ENCODE peak calls at places on chromosomes 5 and 9, in five cellular contexts. Q, Y, P, W and V are unnamed samples.

GRCh38 chr5:169200086-169200778 is 100.7 kb downstream of the SLIT3 start:
- DNase-seq in Y (no peak), W (no peak), P (no peak), Q (no peak), V (no peak)

GRCh38 chr5:178106556-178107239 is 6.6 kb upstream of the N4BP3 start:
- DNase-seq in Q (no peak), W (no peak), P (no peak), Y (no peak), V (no peak)

GRCh38 chr9:115225459-115226116 is 107.6 kb upstream of the TNC start:
- DNase-seq in Y (peak), Q (no peak), P (no peak), W (no peak), V (no peak)

GRCh38 chr9:135926402-135927194 is 19.3 kb upstream of the CAMSAP1 start:
- DNase-seq in Y (no peak), Q (peak), W (peak), P (no peak), V (no peak)

GRCh38 chr9:86099695-86100364 is 472 bp upstream of the GOLM1 start:
- DNase-seq in P (peak), Y (no peak), W (peak), Q (peak), V (peak)

GRCh38 chr5:10762776-10763500 is 1.9 kb upstream of the DAP start:
- DNase-seq in P (no peak), Q (no peak), W (no peak), Y (no peak), V (no peak)

GRCh38 chr5:173472164-173472563 is 143.9 kb upstream of the STC2 start:
- DNase-seq in W (peak), P (no peak), Q (peak), Y (peak), V (peak)

GRCh38 chr9:115945009-115945431 is 208.6 kb upstream of the PAPPA start:
- DNase-seq in Q (peak), W (no peak), Y (no peak), P (no peak), V (no peak)

GRCh38 chr9:105967798-105968197 is 273.5 kb downstream of the TMEM38B start:
- DNase-seq in W (no peak), P (no peak), Y (no peak), Q (no peak), V (no peak)

GRCh38 chr5:152246401-152246800 is 158.7 kb downstream of the NMUR2 start:
- DNase-seq in P (no peak), W (no peak), Q (no peak), Y (no peak), V (no peak)

GRCh38 chr5:67246108-67246507 is 49.5 kb upstream of the CD180 start:
- DNase-seq in P (peak), Q (peak), Y (no peak), W (peak), V (no peak)

GRCh38 chr9:132545578-132545977 is 36.8 kb upstream of the BARHL1 start:
- DNase-seq in Y (no peak), W (no peak), P (no peak), Q (no peak), V (no peak)

GRCh38 chr5:78705826-78706225 is 57.3 kb upstream of the LHFPL2 start:
- DNase-seq in Y (no peak), P (no peak), W (no peak), Q (no peak), V (no peak)

GRCh38 chr9:106286249-106286648 is 576.7 kb upstream of the ZNF462 start:
- DNase-seq in Y (peak), Q (peak), W (no peak), P (peak), V (no peak)

GRCh38 chr9:129312731-129313130 is 134.7 kb upstream of the IER5L start:
- DNase-seq in P (no peak), Y (no peak), W (no peak), Q (no peak), V (no peak)

GRCh38 chr9:72954431-72955420 is 1.9 kb upstream of the ALDH1A1 start:
- DNase-seq in W (no peak), Y (no peak), Q (peak), P (no peak), V (peak)

GRCh38 chr5:107558951-107559350 is 111.8 kb downstream of the EFNA5 start:
- DNase-seq in Q (no peak), Y (no peak), W (no peak), P (no peak), V (no peak)

GRCh38 chr5:84696651-84697050 is 312.0 kb upstream of the EDIL3 start:
- DNase-seq in Q (no peak), Y (no peak), P (no peak), W (no peak), V (no peak)

GRCh38 chr5:43078956-43079355 is 38.8 kb upstream of the ANXA2R start:
- DNase-seq in W (peak), Q (peak), P (no peak), Y (no peak), V (no peak)

GRCh38 chr5:116320486-116320885 is 235.7 kb downstream of the COMMD10 start:
- DNase-seq in P (no peak), Q (no peak), W (no peak), Y (no peak), V (no peak)

GRCh38 chr5:6256901-6257300 is 121.4 kb downstream of the MED10 start:
- DNase-seq in W (no peak), Y (no peak), Q (no peak), P (no peak), V (no peak)

GRCh38 chr5:142600092-142600491 is 85.8 kb downstream of the FGF1 start:
- DNase-seq in P (no peak), W (no peak), Y (no peak), Q (no peak), V (no peak)

GRCh38 chr5:170173227-170173626 is 59.6 kb upstream of the C5orf58 start:
- DNase-seq in Q (no peak), W (peak), P (no peak), Y (no peak), V (no peak)

GRCh38 chr5:369151-369939 is 47.8 kb downstream of the AHRR start:
- DNase-seq in W (no peak), Y (no peak), Q (no peak), P (no peak), V (peak)

GRCh38 chr5:150009671-150010387 is 9.3 kb downstream of the HMGXB3 start:
- DNase-seq in P (no peak), W (no peak), Y (no peak), Q (no peak), V (no peak)

GRCh38 chr5:13955896-13956295 is 11.4 kb upstream of the DNAH5 start:
- DNase-seq in W (no peak), P (no peak), Q (no peak), Y (no peak), V (no peak)

GRCh38 chr5:132294728-132295504 is 722 bp downstream of the SLC22A4 start:
- DNase-seq in W (peak), Q (peak), P (no peak), Y (no peak), V (peak)

GRCh38 chr9:123326030-123326586 is 29.9 kb upstream of the CRB2 start:
- DNase-seq in Y (no peak), Q (no peak), P (no peak), W (no peak), V (no peak)

GRCh38 chr9:126431112-126431742 is 104.6 kb downstream of the MVB12B start:
- DNase-seq in Q (no peak), W (no peak), P (no peak), Y (no peak), V (no peak)

GRCh38 chr5:36878421-36879088 is 2.0 kb downstream of the NIPBL start:
- DNase-seq in Q (no peak), W (peak), Y (no peak), P (peak), V (no peak)

GRCh38 chr5:42715791-42716190 is 40.8 kb upstream of the CCDC152 start:
- DNase-seq in Q (no peak), P (no peak), W (no peak), Y (no peak), V (no peak)

GRCh38 chr9:13778486-13779110 is 499.1 kb upstream of the MPDZ start:
- DNase-seq in Y (no peak), P (no peak), Q (no peak), W (no peak), V (no peak)

GRCh38 chr9:119291554-119291953 is 77.7 kb downstream of the BRINP1 start:
- DNase-seq in Y (no peak), Q (no peak), P (no peak), W (no peak), V (no peak)

GRCh38 chr9:134316444-134317160 is 9.7 kb upstream of the RXRA start:
- DNase-seq in Y (no peak), W (no peak), P (no peak), Q (no peak), V (no peak)

GRCh38 chr5:87722286-87722685 is 309.6 kb upstream of the CCNH start:
- DNase-seq in P (no peak), Q (no peak), Y (no peak), W (no peak), V (no peak)